ENCODE peak calls at places on chromosome 10, in four cellular contexts. H is left ventricle myocardium inferior, X is HCT116, I is heart right ventricle. K is an unnamed sample.

GRCh38 chr10:20890009-20890408 is 7.1 kb downstream of the NEBL start:
- DNase-seq in X (no peak), H (no peak), I (no peak), K (no peak)

GRCh38 chr10:77504870-77505257 is 132.7 kb downstream of the KCNMA1 start:
- DNase-seq in I (no peak), H (no peak), X (peak), K (peak)

GRCh38 chr10:133257489-133258065 is 19.1 kb downstream of the ADAM8 start:
- DNase-seq in X (no peak), H (peak), I (peak), K (no peak)

GRCh38 chr10:29998142-29998808 is 61.1 kb downstream of the JCAD start:
- DNase-seq in I (peak), X (peak), H (peak), K (peak)

GRCh38 chr10:86648706-86649426 is 5.5 kb upstream of the OPN4 start:
- DNase-seq in I (no peak), X (no peak), H (peak), K (peak)

GRCh38 chr10:133249094-133249780 is 11.6 kb downstream of the VENTX start:
- DNase-seq in H (no peak), X (no peak), I (no peak), K (no peak)

GRCh38 chr10:129481641-129482040 is 14.6 kb downstream of the MGMT start:
- DNase-seq in X (no peak), H (no peak), I (no peak), K (no peak)

GRCh38 chr10:121681982-121682687 is 83.9 kb upstream of the FGFR2 start:
- DNase-seq in I (no peak), H (no peak), X (no peak), K (no peak)

GRCh38 chr10:109412353-109412752 is 511.0 kb downstream of the XPNPEP1 start:
- DNase-seq in X (no peak), I (no peak), H (no peak), K (no peak)

GRCh38 chr10:67612577-67613537 is 83.1 kb downstream of the CTNNA3 start:
- DNase-seq in H (no peak), I (no peak), X (no peak), K (no peak)

GRCh38 chr10:15898046-15898445 is 37.7 kb upstream of the MINDY3 start:
- DNase-seq in X (no peak), I (no peak), H (no peak), K (no peak)

GRCh38 chr10:34758447-34758996 is 56.6 kb downstream of the PARD3 start:
- DNase-seq in I (no peak), X (peak), H (no peak), K (peak)

GRCh38 chr10:22821501-22821900 is 106.4 kb upstream of the ARMC3 start:
- DNase-seq in I (no peak), H (no peak), X (no peak), K (no peak)

GRCh38 chr10:69960606-69961167 is 92.0 kb upstream of the MACROH2A2 start:
- DNase-seq in I (no peak), X (no peak), H (no peak), K (no peak)

GRCh38 chr10:43573250-43574034 is 974 bp downstream of the ZNF239 start:
- DNase-seq in H (no peak), X (no peak), I (no peak), K (no peak)

GRCh38 chr10:36636879-36637278 is 488.5 kb upstream of the ANKRD30A start:
- DNase-seq in H (no peak), X (no peak), I (no peak), K (no peak)

GRCh38 chr10:118908487-118909280 is 120.8 kb upstream of the NANOS1 start:
- DNase-seq in H (no peak), I (no peak), X (no peak), K (no peak)

GRCh38 chr10:96529634-96530279 is 16.0 kb upstream of the TLL2 start:
- DNase-seq in I (no peak), X (no peak), H (no peak), K (no peak)

GRCh38 chr10:129398861-129399260 is 68.2 kb upstream of the MGMT start:
- DNase-seq in I (no peak), H (no peak), X (no peak), K (no peak)

GRCh38 chr10:53899463-53899862 is 901.6 kb downstream of the PCDH15 start:
- DNase-seq in I (no peak), X (no peak), H (no peak), K (no peak)

GRCh38 chr10:70478191-70479160 is at the start of gene PALD1:
- DNase-seq in X (peak), I (peak), H (peak), K (peak)

GRCh38 chr10:75401569-75402485 is at the start of gene ZNF503:
- DNase-seq in I (peak), X (peak), H (peak), K (peak)

DNA sequence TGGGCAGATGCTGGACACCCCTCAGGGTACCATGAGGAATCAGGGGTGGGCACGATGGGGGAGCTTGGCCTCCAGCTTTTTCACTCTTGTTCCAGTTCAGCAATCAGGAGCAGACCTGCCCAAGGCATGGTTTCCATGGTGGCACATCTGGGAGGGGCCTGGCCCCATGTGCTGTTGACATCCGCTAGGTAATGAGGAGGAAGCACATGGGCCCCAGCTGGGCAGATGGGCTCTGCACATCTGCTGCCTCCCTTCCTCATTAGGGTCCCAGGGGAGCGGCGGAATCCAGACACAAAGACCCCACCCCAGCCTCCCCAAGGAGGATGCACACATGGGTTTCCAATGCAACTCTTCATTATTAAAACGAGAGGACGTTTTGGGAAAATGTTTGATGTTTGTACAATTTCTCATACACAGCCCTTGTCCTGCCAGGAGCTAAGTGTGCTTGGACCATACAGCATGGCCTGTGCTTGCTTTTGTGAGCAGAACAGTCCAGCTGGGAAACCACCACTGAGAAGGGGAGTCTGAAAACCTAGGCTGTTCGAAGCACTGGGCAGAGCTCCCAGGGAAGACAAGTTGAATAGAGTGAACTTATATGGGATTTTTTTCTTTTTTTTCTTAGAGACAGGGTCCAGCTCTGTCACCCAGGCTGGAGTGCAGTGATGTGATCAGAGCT is 23.7 kb downstream of the FAM107B start:
- DNase-seq in X (no peak), I (peak), H (peak), K (no peak)
- H3K27ac ChIP-seq in X (no peak), I (peak), H (peak), K (no peak)

DNA sequence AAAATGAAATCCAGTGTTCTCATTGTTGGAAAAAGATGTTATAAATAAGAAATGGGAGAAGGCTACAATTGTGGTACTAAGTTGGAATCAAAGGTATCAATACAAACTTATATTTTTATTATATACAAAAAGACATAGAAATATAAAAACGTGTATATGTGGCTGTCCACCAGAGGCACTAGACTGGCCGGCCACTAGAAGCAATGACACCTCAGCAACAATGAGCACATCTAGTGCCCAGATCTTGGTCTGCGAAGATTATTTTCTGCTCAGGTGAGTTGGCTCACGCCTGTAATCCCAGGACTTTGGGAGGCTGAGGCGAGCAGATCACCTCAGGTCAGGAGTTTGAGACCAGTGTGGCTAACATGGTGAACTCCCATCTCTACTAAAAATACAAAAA is 21.6 kb downstream of the IDE start:
- DNase-seq in H (no peak), I (no peak), X (no peak), K (no peak)
- TF ChIP-seq CTCF in H (no peak), I (no peak), X (no peak), K (peak)

DNA sequence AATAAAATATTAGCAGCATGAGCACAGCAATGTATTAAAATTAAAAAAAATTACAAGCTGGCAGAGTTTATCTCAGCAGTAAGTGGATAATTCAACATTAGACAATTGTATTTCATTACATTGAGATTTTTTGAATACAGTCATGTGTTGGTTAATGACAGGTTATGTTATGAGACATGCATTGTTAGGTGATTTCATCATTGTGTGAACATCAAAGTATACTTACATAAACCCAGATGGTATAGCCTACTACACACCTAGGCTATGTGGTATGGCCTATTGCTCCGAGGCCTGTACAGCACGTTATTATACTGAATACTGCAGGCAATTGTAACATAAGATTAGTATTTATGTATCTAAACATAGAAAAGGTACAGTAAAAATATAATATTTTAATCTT is 29.7 kb downstream of the CCDC6 start:
- DNase-seq in X (no peak), H (no peak), I (no peak), K (no peak)
- H3K27ac ChIP-seq in X (no peak), H (no peak), I (no peak), K (no peak)

GRCh38 chr10:91345716-91346115 is 64.4 kb upstream of the HECTD2 start:
- DNase-seq in X (no peak), H (no peak), I (no peak), K (no peak)

GRCh38 chr10:91344117-91344856 is 65.9 kb upstream of the HECTD2 start:
- DNase-seq in I (no peak), X (no peak), H (no peak), K (no peak)

GRCh38 chr10:91350651-91351081 is 59.5 kb upstream of the HECTD2 start:
- DNase-seq in I (no peak), H (no peak), X (no peak), K (peak)

GRCh38 chr10:91349381-91349780 is 60.8 kb upstream of the HECTD2 start:
- DNase-seq in I (no peak), X (no peak), H (no peak), K (no peak)

GRCh38 chr10:91347529-91347928 is 62.6 kb upstream of the HECTD2 start:
- DNase-seq in X (no peak), H (no peak), I (no peak), K (no peak)
- TF ChIP-seq CTCF in X (no peak), H (no peak), I (no peak), K (no peak)

GRCh38 chr10:101005361-101005760 is 5.8 kb downstream of the LZTS2 start:
- DNase-seq in X (no peak), I (no peak), H (no peak), K (no peak)
- H3K27ac ChIP-seq in X (no peak), I (peak), H (peak), K (no peak)

GRCh38 chr10:116690356-116691078 is 51.8 kb downstream of the HSPA12A start:
- DNase-seq in X (no peak), I (peak), H (no peak), K (no peak)
- TF ChIP-seq CTCF in X (no peak), I (peak), H (peak), K (peak)

DNA sequence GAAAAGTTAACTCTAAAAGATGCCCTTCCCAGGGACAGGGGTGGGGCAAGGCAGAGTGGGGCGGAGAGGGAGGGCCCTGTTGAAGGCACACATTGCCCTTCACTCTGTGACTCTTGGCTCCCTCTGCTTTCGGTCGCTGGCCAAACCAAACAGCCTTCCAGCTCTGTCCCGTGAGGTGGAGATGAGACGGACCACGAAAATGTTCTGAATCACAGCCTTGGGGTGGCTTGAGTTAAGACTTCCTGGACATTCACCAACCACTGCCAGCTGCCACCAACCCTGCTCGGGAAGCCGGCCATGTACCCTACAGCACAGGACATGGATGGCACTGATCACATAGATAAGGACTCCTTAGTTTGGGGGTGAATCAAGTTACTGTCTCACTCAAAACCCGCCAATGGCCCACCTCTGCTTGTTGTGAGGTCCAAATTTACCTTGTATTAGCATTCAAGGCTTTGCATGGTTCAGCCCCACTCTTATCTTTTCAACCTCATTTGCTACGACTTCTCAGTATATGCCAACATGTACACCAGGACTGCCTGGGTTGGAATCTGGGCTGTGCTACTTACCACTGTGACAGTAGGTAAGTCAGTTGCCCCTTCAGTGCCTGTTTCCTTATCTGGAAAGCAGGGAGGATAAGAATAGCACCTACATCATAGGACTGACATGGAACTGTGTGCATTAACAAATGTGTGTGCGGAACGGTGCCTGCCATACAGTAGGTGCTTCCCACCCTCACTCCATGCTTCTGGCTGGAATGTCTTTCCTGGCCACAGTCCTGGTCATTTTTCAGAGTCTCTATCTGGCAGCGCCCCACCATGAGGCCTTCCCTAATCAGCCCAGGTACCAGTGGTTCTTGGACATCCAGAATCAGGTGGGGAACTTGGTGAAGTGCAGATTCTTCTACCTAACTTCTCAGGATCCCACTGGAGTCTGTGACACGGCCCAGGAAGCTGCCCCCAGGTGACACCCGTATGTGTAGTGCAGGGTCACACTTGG is 28.0 kb downstream of the ITPRIP start:
- DNase-seq in I (peak), X (no peak), H (peak), K (no peak)
- H3K27ac ChIP-seq in I (peak), X (no peak), H (peak), K (peak)

DNA sequence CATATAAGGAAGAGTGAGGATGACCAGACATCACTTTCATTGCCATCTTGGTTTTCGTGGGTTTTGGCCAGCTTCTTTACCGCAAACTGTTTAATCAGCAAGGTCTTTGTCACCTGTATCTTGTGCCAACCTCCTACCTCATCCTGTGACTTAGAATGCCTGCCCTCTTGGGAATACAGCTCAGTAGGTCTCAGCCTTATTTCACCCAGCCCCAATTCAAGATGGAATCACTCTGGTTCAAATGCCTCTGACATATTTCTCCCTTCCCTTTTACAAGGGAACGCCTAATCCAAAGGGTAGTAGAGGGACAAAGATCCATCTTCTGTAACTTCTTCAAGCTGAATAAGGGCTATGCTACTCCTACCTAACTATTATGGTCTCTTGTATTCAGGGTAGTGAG is 4.7 kb upstream of the ERCC6 start:
- DNase-seq in H (no peak), I (no peak), X (no peak), K (no peak)
- TF ChIP-seq CTCF in H (no peak), I (no peak), X (no peak), K (no peak)